ENCODE peak calls at places on chromosomes 2 and 18, in nine cellular contexts. One of them, this sample, is unnamed.

GRCh38 chr2:211564441-211564840 is 974.2 kb downstream of the ERBB4 start:
- DNase-seq in kidney: no peak
- DNase-seq in dorsolateral prefrontal cortex: no peak
- DNase-seq in foreskin fibroblast: no peak
- DNase-seq in H9: no peak
- DNase-seq in transverse colon: no peak
- DNase-seq in lower lobe of right lung: no peak
- DNase-seq in Calu3: no peak
- DNase-seq in HFFc6: no peak
- DNase-seq in this sample: no peak

GRCh38 chr2:43057742-43058706 is 168.4 kb downstream of the ZFP36L2 start:
- DNase-seq in kidney: no peak
- DNase-seq in dorsolateral prefrontal cortex: no peak
- DNase-seq in foreskin fibroblast: no peak
- DNase-seq in H9: no peak
- DNase-seq in transverse colon: no peak
- DNase-seq in lower lobe of right lung: no peak
- DNase-seq in Calu3: no peak
- DNase-seq in HFFc6: no peak
- DNase-seq in this sample: no peak

GRCh38 chr2:27956895-27957294 is 66.4 kb downstream of the BABAM2 start:
- DNase-seq in kidney: no peak
- DNase-seq in dorsolateral prefrontal cortex: no peak
- DNase-seq in foreskin fibroblast: peak
- DNase-seq in H9: no peak
- DNase-seq in transverse colon: no peak
- DNase-seq in lower lobe of right lung: no peak
- DNase-seq in Calu3: no peak
- DNase-seq in HFFc6: peak
- DNase-seq in this sample: no peak

GRCh38 chr18:79380816-79381806 is 14.6 kb upstream of the NFATC1 start:
- DNase-seq in kidney: peak
- DNase-seq in dorsolateral prefrontal cortex: peak
- DNase-seq in foreskin fibroblast: peak
- DNase-seq in H9: peak
- DNase-seq in transverse colon: peak
- DNase-seq in lower lobe of right lung: peak
- DNase-seq in Calu3: peak
- DNase-seq in HFFc6: peak
- DNase-seq in this sample: peak

GRCh38 chr2:127820080-127820668 is 9.2 kb upstream of the WDR33 start:
- DNase-seq in kidney: no peak
- DNase-seq in dorsolateral prefrontal cortex: no peak
- DNase-seq in foreskin fibroblast: no peak
- DNase-seq in H9: no peak
- DNase-seq in transverse colon: no peak
- DNase-seq in lower lobe of right lung: no peak
- DNase-seq in Calu3: no peak
- DNase-seq in HFFc6: no peak
- DNase-seq in this sample: no peak

GRCh38 chr2:17822452-17823117 is 6.3 kb downstream of the MSGN1 start:
- DNase-seq in kidney: no peak
- DNase-seq in dorsolateral prefrontal cortex: no peak
- DNase-seq in foreskin fibroblast: no peak
- DNase-seq in H9: no peak
- DNase-seq in transverse colon: no peak
- DNase-seq in lower lobe of right lung: no peak
- DNase-seq in Calu3: no peak
- DNase-seq in HFFc6: no peak
- DNase-seq in this sample: no peak

GRCh38 chr2:205769494-205769848 is 87.2 kb downstream of the NRP2 start:
- DNase-seq in kidney: no peak
- DNase-seq in dorsolateral prefrontal cortex: no peak
- DNase-seq in foreskin fibroblast: peak
- DNase-seq in H9: no peak
- DNase-seq in transverse colon: no peak
- DNase-seq in lower lobe of right lung: no peak
- DNase-seq in Calu3: no peak
- DNase-seq in HFFc6: peak
- DNase-seq in this sample: no peak

GRCh38 chr18:6297875-6298274 is 116.8 kb downstream of the L3MBTL4 start:
- DNase-seq in kidney: no peak
- DNase-seq in dorsolateral prefrontal cortex: no peak
- DNase-seq in foreskin fibroblast: no peak
- DNase-seq in H9: no peak
- DNase-seq in transverse colon: no peak
- DNase-seq in lower lobe of right lung: no peak
- DNase-seq in Calu3: no peak
- DNase-seq in HFFc6: no peak
- DNase-seq in this sample: no peak

GRCh38 chr2:159648643-159649042 is 32.3 kb upstream of the BAZ2B start:
- DNase-seq in kidney: no peak
- DNase-seq in dorsolateral prefrontal cortex: no peak
- DNase-seq in foreskin fibroblast: no peak
- DNase-seq in H9: no peak
- DNase-seq in transverse colon: no peak
- DNase-seq in lower lobe of right lung: no peak
- DNase-seq in Calu3: no peak
- DNase-seq in HFFc6: no peak
- DNase-seq in this sample: no peak

GRCh38 chr18:9726936-9727335 is 18.8 kb downstream of the RAB31 start:
- DNase-seq in kidney: no peak
- DNase-seq in dorsolateral prefrontal cortex: no peak
- DNase-seq in foreskin fibroblast: no peak
- DNase-seq in H9: no peak
- DNase-seq in transverse colon: no peak
- DNase-seq in lower lobe of right lung: no peak
- DNase-seq in Calu3: no peak
- DNase-seq in HFFc6: no peak
- DNase-seq in this sample: no peak

GRCh38 chr2:100141906-100142305 is 484 bp downstream of the AFF3 start:
- DNase-seq in kidney: no peak
- DNase-seq in dorsolateral prefrontal cortex: no peak
- DNase-seq in foreskin fibroblast: no peak
- DNase-seq in H9: no peak
- DNase-seq in transverse colon: no peak
- DNase-seq in lower lobe of right lung: no peak
- DNase-seq in Calu3: no peak
- DNase-seq in HFFc6: no peak
- DNase-seq in this sample: no peak

GRCh38 chr2:113061896-113062770 is 3.1 kb downstream of the IL36RN start:
- DNase-seq in kidney: no peak
- DNase-seq in dorsolateral prefrontal cortex: no peak
- DNase-seq in foreskin fibroblast: no peak
- DNase-seq in H9: no peak
- DNase-seq in transverse colon: no peak
- DNase-seq in lower lobe of right lung: no peak
- DNase-seq in Calu3: no peak
- DNase-seq in HFFc6: no peak
- DNase-seq in this sample: no peak

GRCh38 chr2:60380411-60380810 is 173.0 kb downstream of the BCL11A start:
- DNase-seq in kidney: no peak
- DNase-seq in dorsolateral prefrontal cortex: no peak
- DNase-seq in foreskin fibroblast: no peak
- DNase-seq in H9: no peak
- DNase-seq in transverse colon: no peak
- DNase-seq in lower lobe of right lung: no peak
- DNase-seq in Calu3: no peak
- DNase-seq in HFFc6: no peak
- DNase-seq in this sample: no peak

GRCh38 chr2:16241166-16242160 is 301.1 kb downstream of the MYCN start:
- DNase-seq in kidney: no peak
- DNase-seq in dorsolateral prefrontal cortex: no peak
- DNase-seq in foreskin fibroblast: no peak
- DNase-seq in H9: no peak
- DNase-seq in transverse colon: no peak
- DNase-seq in lower lobe of right lung: no peak
- DNase-seq in Calu3: no peak
- DNase-seq in HFFc6: no peak
- DNase-seq in this sample: no peak

GRCh38 chr2:12549641-12550040 is 167.1 kb upstream of the TRIB2 start:
- DNase-seq in kidney: no peak
- DNase-seq in dorsolateral prefrontal cortex: no peak
- DNase-seq in foreskin fibroblast: peak
- DNase-seq in H9: no peak
- DNase-seq in transverse colon: no peak
- DNase-seq in lower lobe of right lung: no peak
- DNase-seq in Calu3: no peak
- DNase-seq in HFFc6: peak
- DNase-seq in this sample: no peak

DNA sequence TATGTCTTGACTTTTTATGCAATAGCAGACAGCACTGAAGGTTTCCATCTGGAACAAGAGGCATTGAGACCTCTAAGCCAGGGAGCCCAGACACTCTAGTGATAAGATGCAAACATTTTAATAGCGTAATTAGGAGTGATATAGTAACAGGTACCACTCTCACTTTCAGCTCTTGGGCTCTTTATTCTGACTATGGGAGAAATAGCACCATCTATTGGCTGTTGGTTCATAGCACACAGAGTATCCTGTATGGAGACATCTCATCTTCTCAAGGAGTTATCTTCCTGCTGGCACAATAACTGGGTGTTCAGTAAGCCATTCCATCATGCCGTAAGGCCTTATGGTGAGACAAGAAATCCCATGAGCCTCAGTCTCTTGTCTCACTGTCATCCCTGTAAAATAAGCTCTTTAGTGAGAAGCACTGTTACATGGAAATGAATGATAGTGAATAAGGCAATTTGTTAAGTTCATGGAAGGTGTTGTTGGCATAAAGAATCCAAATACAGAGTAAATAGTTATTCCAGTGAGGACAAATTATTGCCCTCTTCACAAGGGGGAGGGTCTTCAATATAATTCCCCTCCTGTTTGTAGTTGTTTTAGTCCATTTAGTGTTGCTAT is 48.3 kb downstream of the THUMPD2 start:
- DNase-seq in kidney: no peak
- DNase-seq in dorsolateral prefrontal cortex: no peak
- DNase-seq in foreskin fibroblast: peak
- DNase-seq in H9: no peak
- DNase-seq in transverse colon: no peak
- DNase-seq in lower lobe of right lung: no peak
- DNase-seq in Calu3: no peak
- DNase-seq in HFFc6: peak
- DNase-seq in this sample: no peak
- TF ChIP-seq CTCF in kidney: peak
- TF ChIP-seq CTCF in dorsolateral prefrontal cortex: peak
- TF ChIP-seq CTCF in foreskin fibroblast: peak
- TF ChIP-seq CTCF in H9: peak
- TF ChIP-seq CTCF in transverse colon: no peak
- TF ChIP-seq CTCF in lower lobe of right lung: peak
- TF ChIP-seq CTCF in Calu3: peak
- TF ChIP-seq CTCF in HFFc6: peak
- TF ChIP-seq CTCF in this sample: peak

GRCh38 chr2:4715065-4715464 is 977.1 kb upstream of the SOX11 start:
- DNase-seq in kidney: no peak
- DNase-seq in dorsolateral prefrontal cortex: no peak
- DNase-seq in foreskin fibroblast: no peak
- DNase-seq in H9: no peak
- DNase-seq in transverse colon: no peak
- DNase-seq in lower lobe of right lung: no peak
- DNase-seq in Calu3: no peak
- DNase-seq in HFFc6: no peak
- DNase-seq in this sample: no peak
- TF ChIP-seq CTCF in kidney: no peak
- TF ChIP-seq CTCF in dorsolateral prefrontal cortex: no peak
- TF ChIP-seq CTCF in foreskin fibroblast: no peak
- TF ChIP-seq CTCF in H9: peak
- TF ChIP-seq CTCF in transverse colon: no peak
- TF ChIP-seq CTCF in lower lobe of right lung: no peak
- TF ChIP-seq CTCF in Calu3: no peak
- TF ChIP-seq CTCF in HFFc6: no peak
- TF ChIP-seq CTCF in this sample: peak

DNA sequence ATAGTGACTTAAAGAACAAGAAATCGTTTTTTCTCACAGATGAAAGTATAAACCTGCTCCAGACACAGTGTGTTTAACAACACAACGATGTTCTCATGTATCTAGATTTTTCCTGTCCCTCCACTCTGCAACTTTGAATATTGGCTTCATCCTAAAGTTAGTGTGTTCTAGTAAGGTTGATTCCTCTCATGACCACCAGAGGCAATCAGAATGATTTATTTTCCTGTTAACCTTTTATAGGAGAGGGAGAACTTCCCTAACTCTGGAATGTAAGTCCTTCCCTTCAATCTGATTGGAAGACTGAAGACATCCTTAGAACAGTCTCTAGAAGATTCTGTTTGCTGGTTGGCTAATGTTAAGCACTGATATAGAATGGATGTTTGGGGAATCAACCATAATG is 41.0 kb upstream of the TAF4B start:
- DNase-seq in kidney: no peak
- DNase-seq in dorsolateral prefrontal cortex: no peak
- DNase-seq in foreskin fibroblast: no peak
- DNase-seq in H9: no peak
- DNase-seq in transverse colon: no peak
- DNase-seq in lower lobe of right lung: no peak
- DNase-seq in Calu3: no peak
- DNase-seq in HFFc6: no peak
- DNase-seq in this sample: no peak
- TF ChIP-seq CTCF in kidney: no peak
- TF ChIP-seq CTCF in dorsolateral prefrontal cortex: no peak
- TF ChIP-seq CTCF in foreskin fibroblast: peak
- TF ChIP-seq CTCF in H9: peak
- TF ChIP-seq CTCF in transverse colon: no peak
- TF ChIP-seq CTCF in lower lobe of right lung: no peak
- TF ChIP-seq CTCF in Calu3: no peak
- TF ChIP-seq CTCF in HFFc6: peak
- TF ChIP-seq CTCF in this sample: peak

GRCh38 chr18:23314672-23315071 is 138.4 kb upstream of the RIOK3 start:
- DNase-seq in kidney: no peak
- DNase-seq in dorsolateral prefrontal cortex: no peak
- DNase-seq in foreskin fibroblast: no peak
- DNase-seq in H9: no peak
- DNase-seq in transverse colon: no peak
- DNase-seq in lower lobe of right lung: no peak
- DNase-seq in Calu3: no peak
- DNase-seq in HFFc6: no peak
- DNase-seq in this sample: no peak

GRCh38 chr18:23313379-23313778 is 139.7 kb upstream of the RIOK3 start:
- DNase-seq in kidney: no peak
- DNase-seq in dorsolateral prefrontal cortex: no peak
- DNase-seq in foreskin fibroblast: no peak
- DNase-seq in H9: no peak
- DNase-seq in transverse colon: no peak
- DNase-seq in lower lobe of right lung: no peak
- DNase-seq in Calu3: no peak
- DNase-seq in HFFc6: no peak
- DNase-seq in this sample: no peak

GRCh38 chr18:23307567-23308295 is 145.4 kb upstream of the RIOK3 start:
- DNase-seq in kidney: peak
- DNase-seq in dorsolateral prefrontal cortex: no peak
- DNase-seq in foreskin fibroblast: peak
- DNase-seq in H9: no peak
- DNase-seq in transverse colon: no peak
- DNase-seq in lower lobe of right lung: no peak
- DNase-seq in Calu3: no peak
- DNase-seq in HFFc6: peak
- DNase-seq in this sample: no peak

GRCh38 chr18:23306842-23307241 is 146.2 kb upstream of the RIOK3 start:
- DNase-seq in kidney: no peak
- DNase-seq in dorsolateral prefrontal cortex: no peak
- DNase-seq in foreskin fibroblast: no peak
- DNase-seq in H9: no peak
- DNase-seq in transverse colon: no peak
- DNase-seq in lower lobe of right lung: no peak
- DNase-seq in Calu3: no peak
- DNase-seq in HFFc6: no peak
- DNase-seq in this sample: no peak

GRCh38 chr18:23311346-23312103 is 141.6 kb upstream of the RIOK3 start:
- DNase-seq in kidney: peak
- DNase-seq in dorsolateral prefrontal cortex: no peak
- DNase-seq in foreskin fibroblast: peak
- DNase-seq in H9: no peak
- DNase-seq in transverse colon: no peak
- DNase-seq in lower lobe of right lung: no peak
- DNase-seq in Calu3: no peak
- DNase-seq in HFFc6: peak
- DNase-seq in this sample: no peak
- TF ChIP-seq CTCF in kidney: no peak
- TF ChIP-seq CTCF in dorsolateral prefrontal cortex: no peak
- TF ChIP-seq CTCF in foreskin fibroblast: no peak
- TF ChIP-seq CTCF in H9: no peak
- TF ChIP-seq CTCF in transverse colon: no peak
- TF ChIP-seq CTCF in lower lobe of right lung: no peak
- TF ChIP-seq CTCF in Calu3: no peak
- TF ChIP-seq CTCF in HFFc6: no peak
- TF ChIP-seq CTCF in this sample: no peak